ENCODE peak calls at places on chromosomes 3 and 15, in seven cellular contexts. One of them, this sample, is unnamed.

GRCh38 chr3:71195492-71195891 is 388.0 kb downstream of the FOXP1 start:
- DNase-seq in HepG2: peak
- DNase-seq in suprapubic skin: no peak
- DNase-seq in breast epithelium: no peak
- DNase-seq in spleen: no peak
- DNase-seq in GM12892: no peak
- DNase-seq in HCT116: no peak
- DNase-seq in this sample: no peak

GRCh38 chr3:157088506-157089454 is 71.2 kb downstream of the CCNL1 start:
- DNase-seq in GM12892: peak
- DNase-seq in HepG2: peak
- DNase-seq in spleen: peak
- DNase-seq in breast epithelium: peak
- DNase-seq in suprapubic skin: peak
- DNase-seq in HCT116: peak
- DNase-seq in this sample: peak

GRCh38 chr15:82122754-82123400 is 77.1 kb upstream of the MEX3B start:
- DNase-seq in HepG2: no peak
- DNase-seq in HCT116: peak
- DNase-seq in suprapubic skin: no peak
- DNase-seq in breast epithelium: no peak
- DNase-seq in GM12892: no peak
- DNase-seq in spleen: no peak
- DNase-seq in this sample: peak

GRCh38 chr15:79140846-79141570 is 50.4 kb upstream of the RASGRF1 start:
- DNase-seq in suprapubic skin: no peak
- DNase-seq in spleen: no peak
- DNase-seq in breast epithelium: no peak
- DNase-seq in GM12892: no peak
- DNase-seq in HCT116: no peak
- DNase-seq in HepG2: no peak
- DNase-seq in this sample: no peak

GRCh38 chr3:169285057-169285990 is 378.2 kb downstream of the MECOM start:
- DNase-seq in suprapubic skin: no peak
- DNase-seq in spleen: no peak
- DNase-seq in GM12892: no peak
- DNase-seq in HepG2: no peak
- DNase-seq in breast epithelium: no peak
- DNase-seq in HCT116: no peak
- DNase-seq in this sample: no peak

GRCh38 chr3:33848624-33849347 is 50.4 kb downstream of the PDCD6IP start:
- DNase-seq in breast epithelium: no peak
- DNase-seq in GM12892: no peak
- DNase-seq in suprapubic skin: no peak
- DNase-seq in HCT116: no peak
- DNase-seq in HepG2: peak
- DNase-seq in spleen: no peak
- DNase-seq in this sample: no peak

GRCh38 chr15:63195257-63196023 is 6.0 kb downstream of the RAB8B start:
- DNase-seq in HCT116: no peak
- DNase-seq in spleen: no peak
- DNase-seq in GM12892: no peak
- DNase-seq in HepG2: no peak
- DNase-seq in breast epithelium: no peak
- DNase-seq in suprapubic skin: no peak
- DNase-seq in this sample: no peak

GRCh38 chr15:95298729-95299128 is 1031.8 kb upstream of the NR2F2 start:
- DNase-seq in HepG2: no peak
- DNase-seq in HCT116: no peak
- DNase-seq in breast epithelium: no peak
- DNase-seq in GM12892: no peak
- DNase-seq in suprapubic skin: no peak
- DNase-seq in spleen: no peak
- DNase-seq in this sample: no peak

GRCh38 chr3:172173316-172174271 is 134.2 kb downstream of the FNDC3B start:
- DNase-seq in HepG2: no peak
- DNase-seq in suprapubic skin: no peak
- DNase-seq in GM12892: no peak
- DNase-seq in HCT116: no peak
- DNase-seq in spleen: no peak
- DNase-seq in breast epithelium: no peak
- DNase-seq in this sample: no peak

GRCh38 chr15:36004891-36005508 is 459.0 kb upstream of the DPH6 start:
- DNase-seq in suprapubic skin: no peak
- DNase-seq in GM12892: no peak
- DNase-seq in spleen: no peak
- DNase-seq in HCT116: no peak
- DNase-seq in HepG2: no peak
- DNase-seq in breast epithelium: no peak
- DNase-seq in this sample: no peak

GRCh38 chr3:125353128-125353527 is 22.0 kb downstream of the ZNF148 start:
- DNase-seq in suprapubic skin: no peak
- DNase-seq in breast epithelium: no peak
- DNase-seq in spleen: no peak
- DNase-seq in HepG2: no peak
- DNase-seq in HCT116: no peak
- DNase-seq in GM12892: no peak
- DNase-seq in this sample: no peak

GRCh38 chr3:123392871-123393620 is 55.8 kb downstream of the ADCY5 start:
- DNase-seq in spleen: no peak
- DNase-seq in HCT116: no peak
- DNase-seq in GM12892: no peak
- DNase-seq in HepG2: no peak
- DNase-seq in suprapubic skin: no peak
- DNase-seq in breast epithelium: no peak
- DNase-seq in this sample: no peak

GRCh38 chr3:38157117-38157516 is 8.2 kb upstream of the OXSR1 start:
- DNase-seq in suprapubic skin: no peak
- DNase-seq in spleen: no peak
- DNase-seq in HCT116: no peak
- DNase-seq in GM12892: no peak
- DNase-seq in HepG2: no peak
- DNase-seq in breast epithelium: no peak
- DNase-seq in this sample: no peak

GRCh38 chr15:70892912-70893560 is 410 bp downstream of the LRRC49 start:
- DNase-seq in HCT116: no peak
- DNase-seq in HepG2: peak
- DNase-seq in GM12892: no peak
- DNase-seq in suprapubic skin: no peak
- DNase-seq in breast epithelium: no peak
- DNase-seq in spleen: peak
- DNase-seq in this sample: no peak

GRCh38 chr15:79970921-79971434 is at the start of gene BCL2A1:
- DNase-seq in HCT116: no peak
- DNase-seq in HepG2: no peak
- DNase-seq in suprapubic skin: no peak
- DNase-seq in spleen: peak
- DNase-seq in GM12892: no peak
- DNase-seq in breast epithelium: no peak
- DNase-seq in this sample: peak

GRCh38 chr3:186909078-186909853 is 21.1 kb upstream of the ST6GAL1 start:
- DNase-seq in HepG2: peak
- DNase-seq in suprapubic skin: no peak
- DNase-seq in spleen: peak
- DNase-seq in breast epithelium: no peak
- DNase-seq in HCT116: no peak
- DNase-seq in GM12892: no peak
- DNase-seq in this sample: peak

GRCh38 chr15:67902579-67902979 is 62.7 kb upstream of the RNU6-1 start:
- DNase-seq in spleen: no peak
- DNase-seq in HepG2: no peak
- DNase-seq in HCT116: no peak
- DNase-seq in GM12892: no peak
- DNase-seq in breast epithelium: no peak
- DNase-seq in suprapubic skin: no peak
- DNase-seq in this sample: no peak

GRCh38 chr3:185645596-185646381 is 59.7 kb downstream of the SENP2 start:
- DNase-seq in HepG2: no peak
- DNase-seq in breast epithelium: no peak
- DNase-seq in GM12892: no peak
- DNase-seq in HCT116: no peak
- DNase-seq in spleen: no peak
- DNase-seq in suprapubic skin: peak
- DNase-seq in this sample: no peak

GRCh38 chr15:23835944-23836343 is 148.8 kb upstream of the NDN start:
- DNase-seq in spleen: no peak
- DNase-seq in GM12892: no peak
- DNase-seq in breast epithelium: no peak
- DNase-seq in suprapubic skin: no peak
- DNase-seq in HCT116: no peak
- DNase-seq in HepG2: no peak
- DNase-seq in this sample: no peak

GRCh38 chr3:151770941-151771340 is 37.2 kb downstream of the AADACL2 start:
- DNase-seq in suprapubic skin: no peak
- DNase-seq in HCT116: no peak
- DNase-seq in GM12892: no peak
- DNase-seq in HepG2: peak
- DNase-seq in breast epithelium: no peak
- DNase-seq in spleen: no peak
- DNase-seq in this sample: peak

GRCh38 chr3:9168230-9168629 is 81.2 kb downstream of the SRGAP3 start:
- DNase-seq in suprapubic skin: no peak
- DNase-seq in HepG2: no peak
- DNase-seq in spleen: peak
- DNase-seq in HCT116: no peak
- DNase-seq in GM12892: peak
- DNase-seq in breast epithelium: no peak
- DNase-seq in this sample: no peak

GRCh38 chr3:62249855-62250543 is 123.4 kb downstream of the FEZF2 start:
- DNase-seq in spleen: no peak
- DNase-seq in GM12892: no peak
- DNase-seq in suprapubic skin: no peak
- DNase-seq in breast epithelium: no peak
- DNase-seq in HepG2: no peak
- DNase-seq in HCT116: no peak
- DNase-seq in this sample: no peak

GRCh38 chr3:149902498-149903139 is 68.1 kb downstream of the PFN2 start:
- DNase-seq in HepG2: no peak
- DNase-seq in GM12892: no peak
- DNase-seq in suprapubic skin: no peak
- DNase-seq in spleen: no peak
- DNase-seq in breast epithelium: no peak
- DNase-seq in HCT116: no peak
- DNase-seq in this sample: no peak

GRCh38 chr15:60583194-60583593 is 104.3 kb upstream of the ICE2 start:
- DNase-seq in GM12892: no peak
- DNase-seq in HepG2: no peak
- DNase-seq in spleen: no peak
- DNase-seq in breast epithelium: no peak
- DNase-seq in HCT116: no peak
- DNase-seq in suprapubic skin: no peak
- DNase-seq in this sample: no peak

GRCh38 chr3:146195030-146195429 is 34.0 kb upstream of the PLOD2 start:
- DNase-seq in spleen: no peak
- DNase-seq in HCT116: no peak
- DNase-seq in HepG2: no peak
- DNase-seq in suprapubic skin: no peak
- DNase-seq in GM12892: no peak
- DNase-seq in breast epithelium: no peak
- DNase-seq in this sample: no peak

GRCh38 chr15:59247364-59247763 is 40.7 kb downstream of the LDHAL6B start:
- DNase-seq in HCT116: no peak
- DNase-seq in spleen: no peak
- DNase-seq in suprapubic skin: no peak
- DNase-seq in HepG2: peak
- DNase-seq in GM12892: no peak
- DNase-seq in breast epithelium: no peak
- DNase-seq in this sample: peak

GRCh38 chr3:184289426-184289938 is 9.6 kb upstream of the PSMD2 start:
- DNase-seq in suprapubic skin: no peak
- DNase-seq in spleen: no peak
- DNase-seq in HepG2: no peak
- DNase-seq in GM12892: peak
- DNase-seq in breast epithelium: no peak
- DNase-seq in HCT116: peak
- DNase-seq in this sample: peak

GRCh38 chr3:80550154-80550553 is 782.4 kb upstream of the ROBO1 start:
- DNase-seq in HCT116: no peak
- DNase-seq in suprapubic skin: no peak
- DNase-seq in breast epithelium: no peak
- DNase-seq in spleen: no peak
- DNase-seq in HepG2: no peak
- DNase-seq in GM12892: no peak
- DNase-seq in this sample: no peak
- TF ChIP-seq POLR2A in HCT116: no peak
- TF ChIP-seq POLR2A in suprapubic skin: no peak
- TF ChIP-seq POLR2A in breast epithelium: no peak
- TF ChIP-seq POLR2A in spleen: no peak
- TF ChIP-seq POLR2A in HepG2: no peak
- TF ChIP-seq POLR2A in GM12892: no peak
- TF ChIP-seq POLR2A in this sample: no peak

GRCh38 chr3:35413483-35413882 is 225.8 kb upstream of the ARPP21 start:
- DNase-seq in breast epithelium: no peak
- DNase-seq in GM12892: no peak
- DNase-seq in spleen: no peak
- DNase-seq in suprapubic skin: no peak
- DNase-seq in HCT116: no peak
- DNase-seq in HepG2: no peak
- DNase-seq in this sample: no peak
- TF ChIP-seq POLR2AphosphoS5 in breast epithelium: no peak
- TF ChIP-seq POLR2AphosphoS5 in GM12892: no peak
- TF ChIP-seq POLR2AphosphoS5 in spleen: no peak
- TF ChIP-seq POLR2AphosphoS5 in suprapubic skin: no peak
- TF ChIP-seq POLR2AphosphoS5 in HCT116: no peak
- TF ChIP-seq POLR2AphosphoS5 in HepG2: no peak
- TF ChIP-seq POLR2AphosphoS5 in this sample: no peak

GRCh38 chr15:29822100-29822684 is at the start of gene TJP1:
- DNase-seq in HepG2: peak
- DNase-seq in GM12892: no peak
- DNase-seq in spleen: no peak
- DNase-seq in suprapubic skin: peak
- DNase-seq in breast epithelium: peak
- DNase-seq in HCT116: no peak
- DNase-seq in this sample: peak
- TF ChIP-seq POLR2A in HepG2: peak
- TF ChIP-seq POLR2A in GM12892: no peak
- TF ChIP-seq POLR2A in spleen: no peak
- TF ChIP-seq POLR2A in suprapubic skin: no peak
- TF ChIP-seq POLR2A in breast epithelium: no peak
- TF ChIP-seq POLR2A in HCT116: peak
- TF ChIP-seq POLR2A in this sample: peak

DNA sequence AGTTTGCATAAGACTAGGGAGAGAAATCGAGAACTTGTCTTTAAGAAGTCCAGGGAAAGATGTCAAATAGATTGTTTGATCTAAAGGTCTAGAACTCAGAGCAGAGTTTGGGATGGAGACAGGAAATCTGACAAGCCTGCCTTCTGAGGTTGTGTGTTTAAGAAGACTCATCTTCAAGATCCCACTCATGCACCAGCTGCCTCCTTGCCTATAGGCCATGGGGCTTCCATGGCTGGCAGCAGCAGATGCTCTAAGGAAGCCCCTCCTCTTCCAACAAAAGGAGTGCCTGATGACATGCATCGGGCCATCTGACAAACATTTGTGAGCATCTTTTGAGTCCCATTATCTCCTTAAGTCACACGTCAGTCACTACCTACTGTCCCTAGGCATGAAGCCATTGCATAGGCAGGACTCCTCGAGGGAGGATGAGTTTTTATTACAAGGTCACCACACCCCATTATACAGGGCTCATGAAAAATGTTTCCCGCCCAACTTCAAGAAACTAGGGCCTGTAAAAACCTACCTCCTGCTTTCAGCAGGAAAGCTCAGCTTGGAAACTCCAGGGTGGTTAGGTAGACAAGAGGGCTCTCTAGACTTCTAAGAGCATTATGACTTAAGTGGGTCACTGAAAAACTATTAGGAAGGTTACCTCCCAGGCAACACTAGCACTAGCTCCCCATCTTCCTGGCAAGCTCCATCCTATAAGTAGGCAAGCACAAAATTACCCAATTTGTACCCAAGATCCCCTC is 47.3 kb downstream of the WNT5A start:
- DNase-seq in suprapubic skin: no peak
- DNase-seq in HepG2: no peak
- DNase-seq in HCT116: no peak
- DNase-seq in breast epithelium: no peak
- DNase-seq in GM12892: no peak
- DNase-seq in spleen: no peak
- DNase-seq in this sample: no peak
- TF ChIP-seq POLR2AphosphoS5 in suprapubic skin: no peak
- TF ChIP-seq POLR2AphosphoS5 in HepG2: no peak
- TF ChIP-seq POLR2AphosphoS5 in HCT116: no peak
- TF ChIP-seq POLR2AphosphoS5 in breast epithelium: no peak
- TF ChIP-seq POLR2AphosphoS5 in GM12892: no peak
- TF ChIP-seq POLR2AphosphoS5 in spleen: no peak
- TF ChIP-seq POLR2AphosphoS5 in this sample: no peak

This sample was measured in stomach.